ENCODE peak calls at places on chromosomes 13 and 19, in six cellular contexts. E, L, W, G, Y and O are unnamed samples. For H3K4me1, the result is how much of the 10 kb centered on the place peaks cover.

GRCh38 chr19:30386551-30387143 is 14.5 kb downstream of the ZNF536 start:
- DNase-seq in E (no peak), L (no peak), W (no peak), G (no peak), Y (no peak), O (no peak)

GRCh38 chr13:105177265-105177900 is 1358.1 kb downstream of the EFNB2 start:
- DNase-seq in E (no peak), L (no peak), W (no peak), G (no peak), Y (no peak), O (no peak)

GRCh38 chr13:107450931-107451330 is 764.4 kb downstream of the LIG4 start:
- DNase-seq in E (no peak), L (no peak), W (no peak), G (peak), Y (no peak), O (no peak)

GRCh38 chr13:109271991-109272454 is 514.4 kb downstream of the IRS2 start:
- DNase-seq in E (no peak), L (no peak), W (no peak), G (no peak), Y (no peak), O (no peak)

GRCh38 chr19:52570005-52570861 is at the start of gene ZNF701:
- DNase-seq in E (peak), L (peak), W (peak), G (peak), Y (peak), O (peak)

GRCh38 chr13:65292488-65292901 is 1937.6 kb downstream of the PCDH9 start:
- DNase-seq in E (peak), L (no peak), W (no peak), G (peak), Y (no peak), O (no peak)

GRCh38 chr13:112220296-112220875 is 153.4 kb downstream of the SOX1 start:
- DNase-seq in E (no peak), L (no peak), W (no peak), G (no peak), Y (no peak), O (peak)

GRCh38 chr13:52846567-52847321 is 1.7 kb downstream of the PCDH8 start:
- DNase-seq in E (peak), L (no peak), W (no peak), G (peak), Y (no peak), O (no peak)

GRCh38 chr19:45773384-45773783 is 4.3 kb upstream of the SIX5 start:
- DNase-seq in E (no peak), L (no peak), W (no peak), G (no peak), Y (peak), O (no peak)

GRCh38 chr13:82657471-82657870 is 1224.8 kb downstream of the SLITRK1 start:
- DNase-seq in E (no peak), L (no peak), W (no peak), G (no peak), Y (no peak), O (no peak)

GRCh38 chr13:102830646-102831045 is 15.2 kb upstream of the ERCC5 start:
- DNase-seq in E (peak), L (no peak), W (no peak), G (no peak), Y (peak), O (no peak)

GRCh38 chr19:8005534-8006256 is at the start of gene ELAVL1:
- DNase-seq in E (peak), L (peak), W (peak), G (peak), Y (peak), O (peak)

GRCh38 chr13:27012482-27013197 is 159.0 kb downstream of the USP12 start:
- DNase-seq in E (no peak), L (no peak), W (no peak), G (no peak), Y (no peak), O (no peak)

GRCh38 chr19:15173746-15174404 is 26.9 kb downstream of the NOTCH3 start:
- DNase-seq in E (peak), L (no peak), W (no peak), G (no peak), Y (no peak), O (no peak)

GRCh38 chr13:114067381-114067885 is 65.0 kb downstream of the RASA3 start:
- DNase-seq in E (no peak), L (no peak), W (no peak), G (no peak), Y (no peak), O (no peak)

GRCh38 chr19:12703056-12703455 is 6.6 kb upstream of the FBXW9 start:
- DNase-seq in E (peak), L (no peak), W (peak), G (peak), Y (no peak), O (no peak)

GRCh38 chr13:44365008-44365407 is 8.6 kb upstream of the SERP2 start:
- DNase-seq in E (no peak), L (no peak), W (no peak), G (no peak), Y (no peak), O (no peak)

GRCh38 chr19:30780456-30780855 is 408.3 kb downstream of the ZNF536 start:
- DNase-seq in E (no peak), L (no peak), W (no peak), G (no peak), Y (no peak), O (no peak)

GRCh38 chr19:41398042-41398403 is 405 bp downstream of the BCKDHA start:
- DNase-seq in E (no peak), L (no peak), W (no peak), G (no peak), Y (no peak), O (no peak)

GRCh38 chr19:40055832-40056504 is at the start of gene ZNF780B:
- DNase-seq in E (peak), L (peak), W (peak), G (peak), Y (peak), O (peak)

GRCh38 chr19:912181-913079 is 589 bp downstream of the R3HDM4 start:
- DNase-seq in E (no peak), L (no peak), W (peak), G (no peak), Y (no peak), O (no peak)

GRCh38 chr13:45042539-45042938 is 53.2 kb downstream of the GPALPP1 start:
- DNase-seq in E (no peak), L (no peak), W (no peak), G (no peak), Y (no peak), O (no peak)

GRCh38 chr13:90336507-90336906 is 1011.0 kb upstream of the MIR17HG start:
- DNase-seq in E (no peak), L (no peak), W (no peak), G (no peak), Y (no peak), O (no peak)

GRCh38 chr19:35331551-35332214 is 2.7 kb downstream of the CD22 start:
- DNase-seq in E (no peak), L (no peak), W (no peak), G (no peak), Y (no peak), O (no peak)

GRCh38 chr19:35329323-35329722 is 336 bp downstream of the CD22 start:
- DNase-seq in E (no peak), L (no peak), W (no peak), G (no peak), Y (no peak), O (no peak)

GRCh38 chr19:35330475-35330874 is 1.5 kb downstream of the CD22 start:
- DNase-seq in E (no peak), L (no peak), W (no peak), G (no peak), Y (no peak), O (no peak)

GRCh38 chr19:35328851-35329285 is at the start of gene CD22:
- DNase-seq in E (no peak), L (no peak), W (no peak), G (no peak), Y (no peak), O (no peak)

GRCh38 chr19:35327642-35328041 is 1.3 kb upstream of the CD22 start:
- DNase-seq in E (peak), L (no peak), W (peak), G (no peak), Y (no peak), O (no peak)
- TF ChIP-seq CTCF in E (peak), L (no peak), W (peak), G (no peak), Y (no peak), O (no peak)

DNA sequence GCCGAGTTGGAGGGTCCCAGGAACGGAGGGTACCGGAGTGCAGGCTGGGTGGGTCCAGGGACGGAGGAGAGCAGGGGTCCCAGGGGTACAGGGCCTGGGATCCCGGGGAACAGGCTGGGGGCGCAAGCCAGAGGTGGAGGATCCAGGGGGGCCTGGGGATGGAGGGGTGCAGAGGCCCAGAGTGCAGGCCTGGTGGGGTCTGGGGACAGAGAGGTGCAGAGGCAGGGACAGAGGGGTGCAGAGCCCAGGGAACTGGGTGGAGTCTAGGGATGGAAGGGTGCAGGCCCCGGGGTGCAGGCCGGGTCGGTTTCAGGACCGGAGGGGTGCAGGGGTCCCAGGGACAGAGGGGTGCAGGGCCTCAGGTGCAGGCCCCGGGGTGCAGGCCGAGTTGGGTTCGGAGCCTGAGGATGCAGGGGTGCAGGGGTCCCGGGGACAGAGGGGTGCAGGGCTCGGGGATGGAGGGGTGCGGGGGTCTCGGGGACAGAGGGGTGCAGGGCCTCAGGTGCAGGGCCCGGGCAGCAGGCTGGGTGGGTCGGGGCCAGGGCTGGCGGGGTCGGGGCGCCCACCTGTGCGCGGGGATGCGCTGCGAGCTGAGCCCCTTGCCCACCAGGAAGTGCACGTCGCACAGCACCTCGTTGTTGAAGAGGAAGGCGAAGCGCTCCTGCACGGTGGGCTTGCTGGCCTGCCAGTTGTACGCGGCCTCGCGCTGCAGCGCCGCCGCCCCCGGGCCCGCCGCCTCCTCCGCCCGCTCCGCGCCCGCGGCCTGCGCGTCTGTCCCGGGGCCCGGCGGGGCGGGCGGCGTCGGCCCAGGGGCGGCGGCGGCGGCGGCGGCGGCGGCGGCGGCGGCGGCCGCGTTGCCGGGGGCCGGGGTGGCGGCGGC is 543 bp downstream of the BTBD2 start:
- DNase-seq in E (peak), L (no peak), W (no peak), G (no peak), Y (no peak), O (peak)
- TF ChIP-seq POLR2AphosphoS5 in E (no peak), L (no peak), W (no peak), G (peak), Y (no peak), O (no peak)

GRCh38 chr13:49783865-49784264 is 8.6 kb downstream of the KPNA3 start:
- DNase-seq in E (no peak), L (no peak), W (no peak), G (no peak), Y (no peak), O (no peak)
- H3K4me1 ChIP-seq in E (under half), L (under half), W (under half), G (under half), Y (half or more), O (under half)

DNA sequence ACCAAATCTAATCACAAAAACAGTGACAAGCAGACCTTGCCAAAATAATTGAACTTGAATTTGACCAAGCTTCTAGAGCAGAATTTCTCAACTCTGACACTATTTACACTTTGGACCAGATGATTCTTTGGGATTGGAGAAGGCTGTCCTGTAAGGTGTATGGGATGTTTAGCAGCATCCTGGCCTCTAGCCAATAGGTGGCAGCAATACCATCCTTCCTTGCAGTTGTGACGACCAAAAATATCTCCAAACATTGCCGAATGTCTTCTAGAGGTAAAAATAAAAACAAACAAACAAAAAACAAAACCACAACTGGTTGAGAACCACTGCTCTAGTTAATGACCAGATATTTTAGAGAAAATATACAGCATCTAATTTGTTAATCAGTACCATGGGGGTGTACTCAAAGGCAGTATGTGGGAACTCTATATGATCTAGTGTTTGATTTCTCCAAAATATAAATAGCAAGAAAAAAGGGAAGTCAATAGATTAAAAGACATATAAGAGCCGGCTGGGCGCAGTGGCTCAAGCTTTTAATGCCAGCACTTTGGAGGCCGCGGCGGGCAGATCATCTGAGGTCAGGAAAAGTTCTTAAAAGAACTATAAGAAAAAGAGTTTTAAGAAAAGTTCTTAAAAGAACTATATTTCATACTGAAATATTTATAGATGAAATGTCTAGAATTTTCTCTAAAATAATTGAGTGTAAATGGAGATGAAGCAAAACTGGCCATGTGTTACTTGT is 60.9 kb upstream of the ZNF527 start:
- DNase-seq in E (peak), L (no peak), W (no peak), G (no peak), Y (no peak), O (no peak)
- TF ChIP-seq CTCF in E (peak), L (no peak), W (no peak), G (no peak), Y (no peak), O (no peak)

GRCh38 chr19:38049105-38049649 is 142.2 kb downstream of the SIPA1L3 start:
- DNase-seq in E (no peak), L (no peak), W (no peak), G (no peak), Y (peak), O (no peak)
- TF ChIP-seq POLR2AphosphoS5 in E (no peak), L (no peak), W (no peak), G (no peak), Y (no peak), O (no peak)

DNA sequence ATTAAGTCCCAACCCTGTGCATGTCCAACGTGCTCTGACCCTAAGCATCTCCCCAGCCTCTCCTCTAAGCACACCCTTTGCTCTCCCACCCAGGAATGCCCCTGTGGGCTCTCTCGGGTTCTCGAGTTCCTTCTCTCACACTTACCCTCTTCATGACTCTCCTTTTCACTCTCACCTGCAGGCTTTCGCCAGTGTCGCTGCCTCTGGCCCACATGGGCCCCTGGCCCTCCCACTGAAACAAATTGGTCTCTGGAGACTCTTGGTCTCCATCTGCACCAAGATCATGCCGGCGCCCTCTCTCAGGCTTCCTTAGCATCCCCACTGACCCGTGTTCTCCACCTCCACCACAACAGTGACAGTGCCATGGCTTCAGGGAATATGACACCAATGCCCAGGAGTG is 19.6 kb upstream of the SACS start:
- DNase-seq in E (no peak), L (no peak), W (no peak), G (no peak), Y (no peak), O (no peak)
- H3K4me1 ChIP-seq in E (under half), L (under half), W (under half), G (under half), Y (under half), O (under half)